ENCODE peak calls at places on chromosomes 13 and 19, in four cellular contexts. K is K562, O is GM12878, N is HL-60. L is an unnamed sample.

GRCh38 chr13:30234763-30235162 is 72.6 kb downstream of the KATNAL1 start:
- DNase-seq in O (no peak), N (no peak), K (no peak), L (no peak)

GRCh38 chr13:40123962-40124647 is 468.6 kb downstream of the COG6 start:
- DNase-seq in N (no peak), K (no peak), O (no peak), L (no peak)

GRCh38 chr19:10346509-10346908 is 7.1 kb upstream of the ICAM3 start:
- DNase-seq in K (no peak), O (no peak), N (peak), L (no peak)

GRCh38 chr19:58575183-58576041 is 2.3 kb upstream of the MZF1 start:
- DNase-seq in N (peak), O (peak), K (peak), L (peak)

GRCh38 chr13:31372454-31372853 is 172.7 kb downstream of the B3GLCT start:
- DNase-seq in K (no peak), O (no peak), N (no peak), L (no peak)

GRCh38 chr19:55319786-55320185 is 5.4 kb downstream of the TMEM150B start:
- DNase-seq in K (peak), N (no peak), O (no peak), L (no peak)

GRCh38 chr13:41716236-41716635 is 244.7 kb downstream of the VWA8 start:
- DNase-seq in N (no peak), O (no peak), K (no peak), L (no peak)

GRCh38 chr13:21670006-21670882 is 629 bp upstream of the FGF9 start:
- DNase-seq in K (peak), O (no peak), N (peak), L (peak)

GRCh38 chr19:38264486-38265212 is at the start of gene SPINT2:
- DNase-seq in N (no peak), O (no peak), K (no peak), L (peak)

GRCh38 chr19:15417699-15418098 is 1.1 kb downstream of the AKAP8L start:
- DNase-seq in N (no peak), K (no peak), O (no peak), L (no peak)

GRCh38 chr19:27851002-27851481 is 1361.9 kb downstream of the UQCRFS1 start:
- DNase-seq in N (no peak), O (no peak), K (no peak), L (no peak)

GRCh38 chr19:45161715-45162463 is 1.1 kb upstream of the NKPD1 start:
- DNase-seq in O (no peak), K (peak), N (no peak), L (no peak)

GRCh38 chr19:53511357-53511756 is 26.6 kb upstream of the ZNF331 start:
- DNase-seq in N (no peak), K (no peak), O (no peak), L (no peak)

GRCh38 chr13:35548790-35549189 is 72.3 kb upstream of the MAB21L1 start:
- DNase-seq in N (no peak), K (no peak), O (no peak), L (no peak)

GRCh38 chr13:44333950-44334675 is 39.5 kb upstream of the SERP2 start:
- DNase-seq in N (no peak), K (no peak), O (no peak), L (no peak)

GRCh38 chr19:47186337-47187022 is 44.5 kb downstream of the BBC3 start:
- DNase-seq in O (peak), N (no peak), K (no peak), L (peak)

GRCh38 chr13:107203146-107203847 is 635.4 kb upstream of the ARGLU1 start:
- DNase-seq in N (no peak), K (no peak), O (no peak), L (peak)

GRCh38 chr13:24038405-24038804 is 122.1 kb upstream of the SPATA13 start:
- DNase-seq in K (no peak), N (no peak), O (no peak), L (no peak)

GRCh38 chr13:70723732-70724131 is 615.5 kb upstream of the KLHL1 start:
- DNase-seq in K (no peak), N (no peak), O (no peak), L (no peak)

GRCh38 chr13:51397262-51397933 is 55.4 kb downstream of the INTS6 start:
- DNase-seq in K (no peak), O (no peak), N (peak), L (no peak)

GRCh38 chr19:52492201-52492960 is 35.1 kb upstream of the ZNF808 start:
- DNase-seq in O (no peak), K (peak), N (no peak), L (no peak)

GRCh38 chr19:18639706-18640105 is 2.9 kb downstream of the KLHL26 start:
- DNase-seq in K (no peak), O (no peak), N (no peak), L (no peak)

GRCh38 chr13:59043016-59043415 is 1120.7 kb downstream of the DIAPH3 start:
- DNase-seq in K (no peak), N (no peak), O (no peak), L (no peak)
- TF ChIP-seq SPI1 in K (no peak), N (no peak), O (no peak), L (no peak)

GRCh38 chr19:40798997-40799557 is at the start of gene EGLN2:
- DNase-seq in K (peak), O (no peak), N (no peak), L (no peak)

GRCh38 chr19:40799558-40800338 is 757 bp downstream of the EGLN2 start:
- DNase-seq in O (no peak), N (no peak), K (peak), L (no peak)

GRCh38 chr19:40797166-40797962 is 1.6 kb upstream of the EGLN2 start:
- DNase-seq in N (no peak), O (no peak), K (no peak), L (no peak)

GRCh38 chr19:40797963-40798222 is 1.1 kb upstream of the EGLN2 start:
- DNase-seq in O (no peak), N (no peak), K (no peak), L (no peak)

DNA sequence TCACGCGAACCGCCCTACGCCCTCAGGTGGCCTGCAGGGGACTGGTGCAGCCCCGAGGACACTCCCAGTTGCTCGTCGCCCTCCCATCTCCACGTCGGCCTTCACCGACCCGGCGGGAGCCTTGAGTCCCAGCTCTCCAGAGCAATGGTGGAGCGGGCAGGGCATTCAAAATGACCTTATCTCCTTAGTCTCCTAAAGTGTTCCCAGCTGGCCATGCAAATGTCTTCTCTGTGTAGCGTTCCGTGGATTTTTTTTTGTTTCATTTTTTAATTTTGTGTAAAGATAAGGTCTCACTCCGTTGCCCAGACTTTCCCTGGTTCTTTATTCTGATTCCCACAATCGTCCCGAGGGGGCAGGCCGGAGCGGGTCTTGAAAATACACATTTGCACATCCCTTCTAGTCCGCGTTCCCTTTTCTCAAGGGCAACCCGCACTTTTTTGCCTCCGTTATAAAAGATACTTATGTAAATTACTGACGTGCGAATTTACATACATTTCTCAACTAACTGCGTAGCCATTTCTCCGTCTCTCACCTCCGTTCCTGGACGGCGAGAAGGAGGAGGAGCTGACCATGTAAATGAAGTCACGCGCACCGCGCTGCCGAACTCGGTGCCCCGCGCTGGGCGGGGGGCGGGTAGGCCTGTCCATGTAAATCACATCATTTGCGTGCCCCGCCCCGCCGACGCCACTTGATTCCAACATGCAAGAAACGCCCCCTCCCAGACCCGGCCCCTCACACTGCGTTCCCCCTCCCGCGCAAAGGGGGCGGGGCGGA is 581 bp upstream of the EGLN2 start:
- DNase-seq in N (peak), K (peak), O (peak), L (peak)
- TF ChIP-seq POLR2AphosphoS5 in N (peak), K (no peak), O (peak), L (peak)

DNA sequence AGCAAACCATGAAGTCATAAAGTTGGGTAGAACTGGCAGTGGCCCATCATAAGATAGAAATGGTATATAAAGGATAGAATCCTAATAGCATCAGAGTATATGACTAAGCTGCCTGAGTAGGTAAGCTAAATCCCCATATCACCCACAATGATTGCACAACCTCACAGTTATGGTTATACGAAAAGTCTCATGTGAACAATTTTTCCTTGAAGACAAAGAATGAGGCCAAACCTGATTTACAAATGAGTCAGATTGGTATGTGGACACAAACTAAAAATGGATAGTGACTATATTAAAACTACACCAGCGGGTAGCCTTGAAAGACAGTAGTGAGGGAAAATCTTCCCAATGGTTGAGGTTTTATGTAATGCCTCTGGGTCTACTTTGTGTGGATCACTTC is 40.9 kb upstream of the UFM1 start:
- DNase-seq in K (no peak), N (no peak), O (no peak), L (no peak)
- TF ChIP-seq SPI1 in K (no peak), N (no peak), O (no peak), L (no peak)

GRCh38 chr13:46490129-46490528 is 62.8 kb upstream of the LRCH1 start:
- DNase-seq in K (no peak), N (no peak), O (no peak), L (no peak)

GRCh38 chr13:46486270-46486669 is 66.7 kb upstream of the LRCH1 start:
- DNase-seq in O (no peak), K (no peak), N (no peak), L (no peak)

GRCh38 chr13:46487748-46488147 is 65.2 kb upstream of the LRCH1 start:
- DNase-seq in N (no peak), K (no peak), O (no peak), L (no peak)

GRCh38 chr13:46491641-46492040 is 61.3 kb upstream of the LRCH1 start:
- DNase-seq in N (no peak), K (no peak), O (no peak), L (no peak)

DNA sequence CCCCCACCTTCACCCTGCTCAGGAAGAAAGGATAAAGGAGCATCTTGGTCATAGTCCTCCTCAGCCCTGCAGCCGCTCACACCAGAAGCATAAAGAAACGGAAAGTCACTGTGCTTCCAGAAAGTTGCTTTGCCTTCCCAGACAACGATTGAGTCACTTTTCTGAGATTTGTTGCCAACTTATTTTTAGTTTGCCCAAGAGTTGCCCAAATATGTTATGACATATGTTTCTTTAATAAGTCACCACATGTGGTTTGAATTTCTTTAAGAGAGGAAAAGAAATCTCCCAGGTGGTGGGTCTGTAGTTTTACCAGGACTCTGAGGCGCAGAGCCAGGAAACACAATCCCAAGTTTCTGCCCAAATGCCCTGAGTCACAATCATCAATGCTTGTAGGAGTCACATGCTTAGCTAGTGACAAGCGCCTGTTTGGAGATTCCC is 63.4 kb upstream of the LRCH1 start:
- DNase-seq in N (no peak), O (no peak), K (no peak), L (no peak)
- TF ChIP-seq POLR2AphosphoS5 in N (no peak), O (no peak), K (no peak), L (no peak)

GRCh38 chr13:26619321-26619720 is 61.8 kb downstream of the WASF3 start:
- DNase-seq in O (no peak), N (no peak), K (no peak), L (no peak)

GRCh38 chr13:26621731-26622401 is 64.4 kb downstream of the WASF3 start:
- DNase-seq in O (no peak), N (no peak), K (no peak), L (no peak)

GRCh38 chr13:26618726-26619125 is 61.2 kb downstream of the WASF3 start:
- DNase-seq in N (no peak), K (no peak), O (no peak), L (no peak)

GRCh38 chr13:26614721-26615120 is 57.2 kb downstream of the WASF3 start:
- DNase-seq in K (no peak), N (no peak), O (no peak), L (no peak)

GRCh38 chr13:26616126-26616525 is 58.6 kb downstream of the WASF3 start:
- DNase-seq in O (no peak), N (no peak), K (no peak), L (no peak)
- TF ChIP-seq SPI1 in O (no peak), N (no peak), K (no peak), L (no peak)

GRCh38 chr13:73198888-73199497 is 140.2 kb downstream of the KLF5 start:
- DNase-seq in O (no peak), K (no peak), N (no peak), L (no peak)
- TF ChIP-seq POLR2AphosphoS5 in O (no peak), K (no peak), N (no peak), L (no peak)

GRCh38 chr13:100710176-100710575 is 35.6 kb upstream of the TMTC4 start:
- DNase-seq in K (no peak), N (no peak), O (no peak), L (no peak)

GRCh38 chr13:100707818-100708740 is 33.5 kb upstream of the TMTC4 start:
- DNase-seq in N (peak), K (no peak), O (no peak), L (no peak)
- TF ChIP-seq SPI1 in N (no peak), K (no peak), O (no peak), L (no peak)

L was measured in GM12891.